ENCODE peak calls at places on chromosome 20, in four cellular contexts. E is HepG2, J is spleen, I is IMR-90. M is an unnamed sample.

GRCh38 chr20:41191562-41192500 is 54.5 kb downstream of the PLCG1 start:
- DNase-seq in I (no peak), E (no peak), J (no peak), M (no peak)

GRCh38 chr20:768426-768978 is at the start of gene SLC52A3:
- DNase-seq in E (peak; percentile 36), I (no peak), J (no peak), M (no peak)

GRCh38 chr20:48583801-48584200 is 244.0 kb downstream of the PREX1 start:
- DNase-seq in J (peak; percentile 45), I (no peak), E (no peak), M (no peak)

GRCh38 chr20:63628246-63628975 is 1.5 kb upstream of the GMEB2 start:
- DNase-seq in I (peak; percentile 62), J (peak; percentile 87), E (peak; percentile 88), M (peak; percentile 85)

GRCh38 chr20:38863024-38863851 is 57.7 kb downstream of the PPP1R16B start:
- DNase-seq in J (no peak), I (no peak), E (no peak), M (no peak)

GRCh38 chr20:4061989-4062388 is 46.6 kb upstream of the RNF24 start:
- DNase-seq in E (no peak), I (no peak), J (no peak), M (no peak)

GRCh38 chr20:54172532-54172855 is 1.3 kb downstream of the CYP24A1 start:
- DNase-seq in I (no peak), J (no peak), E (no peak), M (no peak)

GRCh38 chr20:44785768-44786167 is 24.6 kb downstream of the RIMS4 start:
- DNase-seq in E (no peak), I (no peak), J (no peak), M (peak; percentile 25)

GRCh38 chr20:35563834-35564233 is 22.0 kb downstream of the ERGIC3 start:
- DNase-seq in E (no peak), J (peak; percentile 15), I (no peak), M (no peak)

GRCh38 chr20:19096847-19097246 is 115.6 kb upstream of the SLC24A3 start:
- DNase-seq in I (no peak), E (no peak), J (no peak), M (no peak)

GRCh38 chr20:46151936-46152335 is 33.8 kb downstream of the CD40 start:
- DNase-seq in E (peak; percentile 45), J (peak; percentile 54), I (no peak), M (no peak)

GRCh38 chr20:40683221-40683893 is 5.7 kb downstream of the MAFB start:
- DNase-seq in E (no peak), J (peak; percentile 83), I (no peak), M (peak; percentile 19)

GRCh38 chr20:49435639-49436038 is 46.8 kb downstream of the KCNB1 start:
- DNase-seq in E (no peak), I (no peak), J (no peak), M (no peak)

GRCh38 chr20:21202284-21202683 is 76.4 kb downstream of the KIZ start:
- DNase-seq in E (peak; percentile 16), I (peak; percentile 43), J (no peak), M (peak; percentile 53)

GRCh38 chr20:62356948-62357667 is 10.0 kb downstream of the LAMA5 start:
- DNase-seq in E (no peak), I (peak; percentile 66), J (no peak), M (peak; percentile 75)

GRCh38 chr20:57288676-57289075 is 22.2 kb upstream of the BMP7 start:
- DNase-seq in I (no peak), J (no peak), E (no peak), M (no peak)

GRCh38 chr20:11302436-11302835 is 615.3 kb upstream of the BTBD3 start:
- DNase-seq in J (no peak), I (peak; percentile 81), E (no peak), M (no peak)

GRCh38 chr20:4027590-4028265 is 12.4 kb upstream of the RNF24 start:
- DNase-seq in E (no peak), I (no peak), J (no peak), M (no peak)

GRCh38 chr20:58853466-58853865 is 950 bp downstream of the GNAS start:
- DNase-seq in E (no peak), J (no peak), I (no peak), M (no peak)

GRCh38 chr20:58850693-58851174 is at the start of gene GNAS-AS1:
- DNase-seq in I (peak; percentile 87), E (no peak), J (peak; percentile 81), M (peak; percentile 94)

GRCh38 chr20:58852559-58853271 is at the start of gene GNAS:
- DNase-seq in J (peak; percentile 80), I (peak; percentile 60), E (peak; percentile 21), M (peak; percentile 69)

GRCh38 chr20:58851969-58852458 is 502 bp upstream of the GNAS start:
- DNase-seq in E (no peak), J (no peak), I (no peak), M (no peak)

DNA sequence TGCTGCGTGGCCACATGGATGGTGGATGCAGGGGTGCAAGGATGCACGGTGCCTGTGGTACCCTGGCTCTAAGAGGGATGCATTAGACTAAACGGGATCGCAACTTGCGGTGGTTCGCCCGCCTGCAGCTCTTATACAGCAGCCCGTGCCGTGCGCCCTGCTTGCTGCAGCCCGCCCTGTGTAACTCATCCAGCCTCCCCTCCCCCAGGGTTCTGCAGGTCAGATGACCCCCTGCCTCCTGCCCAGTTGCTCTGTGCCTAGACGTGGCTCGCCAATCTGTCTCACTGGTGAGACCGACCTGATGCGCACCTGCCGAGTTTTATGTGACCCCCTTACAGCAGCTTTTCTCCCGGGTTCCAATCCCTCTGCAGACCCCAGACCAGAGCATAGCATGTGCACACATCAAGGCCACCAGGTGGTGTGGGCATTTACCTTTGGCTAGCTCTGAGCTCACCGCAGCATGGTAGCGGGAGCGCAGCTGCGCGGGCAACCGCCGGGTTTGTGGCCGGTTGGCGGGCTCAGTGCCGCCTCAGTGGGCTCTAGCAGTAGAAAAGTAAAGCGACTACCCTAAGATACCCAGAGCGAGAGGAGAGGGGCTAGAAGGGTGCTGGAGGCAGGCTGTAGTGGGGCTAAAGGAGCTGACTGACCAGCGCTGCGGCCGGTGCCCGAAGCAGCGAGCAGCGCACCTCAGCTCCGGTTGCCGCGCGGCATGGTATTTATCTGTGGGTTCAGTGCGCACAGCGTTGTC is 693 bp upstream of the GNAS-AS1 start:
- DNase-seq in I (no peak), J (no peak), E (no peak), M (peak; percentile 24)
- H3K4me3 ChIP-seq in I (peak overlapping the region; percentile 88), J (peak overlapping the region; percentile 36), E (no peak overlapping the region), M (peak overlapping the region; percentile 71)

GRCh38 chr20:51014797-51015722 is 7.8 kb downstream of the KCNG1 start:
- DNase-seq in E (peak; percentile 47), J (peak; percentile 59), I (peak; percentile 73), M (peak; percentile 70)
- TF ChIP-seq CTCF in E (peak; percentile 82), J (no peak), I (peak; percentile 91), M (peak; percentile 84)

GRCh38 chr20:51424270-51425041 is 118.1 kb downstream of the NFATC2 start:
- DNase-seq in E (no peak), J (peak; percentile 68), I (no peak), M (no peak)
- H3K4me3 ChIP-seq in E (no peak overlapping the region), J (no peak overlapping the region), I (no peak overlapping the region), M (no peak overlapping the region)

DNA sequence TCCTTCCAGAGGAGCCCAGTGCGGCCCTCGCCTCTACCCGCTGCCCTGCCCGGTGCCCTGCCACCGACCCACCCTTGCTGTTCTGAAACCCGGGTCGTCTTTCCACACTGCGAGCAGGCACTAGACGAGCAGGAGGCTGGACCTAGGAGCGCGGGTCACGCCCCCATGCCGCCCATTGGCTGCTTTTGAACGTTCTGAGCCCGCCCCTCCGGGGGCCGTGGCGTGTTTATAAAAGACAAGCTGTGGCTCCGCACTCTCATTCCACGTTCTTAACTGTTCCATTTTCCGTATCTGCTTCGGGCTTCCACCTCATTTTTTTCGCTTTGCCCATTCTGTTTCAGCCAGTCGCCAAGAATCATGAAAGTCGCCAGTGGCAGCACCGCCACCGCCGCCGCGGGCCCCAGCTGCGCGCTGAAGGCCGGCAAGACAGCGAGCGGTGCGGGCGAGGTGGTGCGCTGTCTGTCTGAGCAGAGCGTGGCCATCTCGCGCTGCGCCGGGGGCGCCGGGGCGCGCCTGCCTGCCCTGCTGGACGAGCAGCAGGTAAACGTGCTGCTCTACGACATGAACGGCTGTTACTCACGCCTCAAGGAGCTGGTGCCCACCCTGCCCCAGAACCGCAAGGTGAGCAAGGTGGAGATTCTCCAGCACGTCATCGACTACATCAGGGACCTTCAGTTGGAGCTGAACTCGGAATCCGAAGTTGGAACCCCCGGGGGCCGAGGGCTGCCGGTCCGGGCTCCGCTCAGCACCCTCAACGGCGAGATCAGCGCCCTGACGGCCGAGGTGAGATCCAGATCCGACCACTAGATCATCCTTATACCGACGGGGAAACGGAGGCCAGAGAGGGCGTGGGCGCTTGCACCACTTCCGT is at the start of gene ID1:
- DNase-seq in E (peak; percentile 99), I (peak; percentile 93), J (peak; percentile 97), M (peak; percentile 96)
- TF ChIP-seq CTCF in E (peak; percentile 8), I (no peak), J (no peak), M (no peak)

GRCh38 chr20:25024171-25024570 is 31.6 kb upstream of the APMAP start:
- DNase-seq in J (peak; percentile 46), E (no peak), I (no peak), M (no peak)

GRCh38 chr20:25023316-25023715 is 30.8 kb upstream of the APMAP start:
- DNase-seq in I (no peak), J (peak; percentile 47), E (no peak), M (no peak)

GRCh38 chr20:25021336-25021735 is 28.8 kb upstream of the APMAP start:
- DNase-seq in J (no peak), I (no peak), E (no peak), M (no peak)

GRCh38 chr20:25020901-25021301 is 28.4 kb upstream of the APMAP start:
- DNase-seq in E (no peak), J (peak; percentile 57), I (no peak), M (no peak)

GRCh38 chr20:25022680-25023079 is 30.1 kb upstream of the APMAP start:
- DNase-seq in J (peak; percentile 68), I (no peak), E (no peak), M (no peak)
- H3K4me3 ChIP-seq in J (no peak overlapping the region), I (no peak overlapping the region), E (no peak overlapping the region), M (no peak overlapping the region)

DNA sequence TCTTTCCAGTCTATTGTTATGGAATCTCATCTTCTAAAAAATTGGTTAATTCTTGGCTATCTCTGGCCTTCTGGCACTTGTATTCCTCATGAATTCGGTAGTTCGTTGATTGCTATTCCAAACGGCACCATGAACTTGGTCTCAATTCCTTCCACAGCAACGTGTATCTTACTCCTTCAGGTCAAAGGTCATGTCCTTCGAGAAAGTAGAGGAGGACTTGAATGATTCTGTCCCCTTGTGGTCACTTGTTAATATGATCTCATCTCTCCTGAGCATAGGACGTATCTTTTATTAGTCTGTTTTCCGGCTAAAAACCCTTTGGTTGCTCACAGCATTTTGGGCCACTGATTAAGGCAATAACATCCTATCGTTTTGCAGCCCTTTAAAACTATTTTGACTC is 9.4 kb downstream of the TLDC2 start:
- DNase-seq in E (no peak), I (no peak), J (no peak), M (peak; percentile 32)
- TF ChIP-seq CTCF in E (no peak), I (peak; percentile 6), J (no peak), M (peak; percentile 22)